ENCODE peak calls at places on chromosomes 6 and 20, in five cellular contexts. A, B, O, W and R are unnamed samples.
A peak's percentile ranks its signal among the peaks of the same experiment; 100 is the strongest.

GRCh38 chr6:89792881-89793280 is 26.7 kb downstream of the MDN1 start:
- DNase-seq in W (no peak), B (no peak), A (no peak), O (peak; percentile 23), R (no peak)

GRCh38 chr6:158366363-158366762 is 54.1 kb downstream of the TULP4 start:
- DNase-seq in W (no peak), O (no peak), B (no peak), A (no peak), R (no peak)

GRCh38 chr6:73394577-73395354 is at the start of gene DDX43:
- DNase-seq in O (no peak), B (peak; percentile 55), W (peak; percentile 10), A (no peak), R (no peak)

GRCh38 chr6:139539852-139540251 is 165.4 kb upstream of the CITED2 start:
- DNase-seq in B (peak; percentile 50), O (no peak), A (no peak), W (no peak), R (peak; percentile 50)

GRCh38 chr6:52063584-52064400 is 23.6 kb downstream of the PKHD1 start:
- DNase-seq in O (peak; percentile 55), B (no peak), A (peak; percentile 21), W (no peak), R (peak; percentile 53)

GRCh38 chr6:145883263-145883662 is 68.7 kb upstream of the FBXO30 start:
- DNase-seq in W (no peak), O (no peak), B (no peak), A (no peak), R (no peak)

GRCh38 chr6:55980627-55981211 is 105.3 kb upstream of the BMP5 start:
- DNase-seq in W (peak; percentile 12), A (no peak), O (peak; percentile 64), B (no peak), R (no peak)

GRCh38 chr6:27553123-27553904 is 80.4 kb upstream of the ZNF184 start:
- DNase-seq in O (no peak), A (no peak), W (no peak), B (no peak), R (no peak)

GRCh38 chr6:156828280-156828703 is 51.1 kb downstream of the ARID1B start:
- DNase-seq in B (no peak), A (no peak), O (no peak), W (no peak), R (no peak)

GRCh38 chr6:44645276-44645675 is 257.8 kb downstream of the CDC5L start:
- DNase-seq in W (no peak), A (no peak), O (no peak), B (no peak), R (no peak)

GRCh38 chr6:53523511-53524454 is 21.1 kb downstream of the GCLC start:
- DNase-seq in B (no peak), O (no peak), A (no peak), W (no peak), R (no peak)

GRCh38 chr6:154460306-154461071 is 50.0 kb downstream of the CNKSR3 start:
- DNase-seq in B (no peak), W (no peak), A (no peak), O (no peak), R (no peak)

GRCh38 chr6:117478853-117479231 is 3.6 kb upstream of the DCBLD1 start:
- DNase-seq in W (no peak), A (no peak), B (no peak), O (no peak), R (no peak)

GRCh38 chr20:48999890-49000870 is 45.9 kb upstream of the CSE1L start:
- DNase-seq in B (no peak), W (no peak), A (no peak), O (no peak), R (no peak)

GRCh38 chr6:107124934-107125348 is 9.6 kb upstream of the BEND3 start:
- DNase-seq in O (no peak), W (no peak), B (no peak), A (no peak), R (no peak)

GRCh38 chr6:104601008-104601745 is 258.5 kb downstream of the HACE1 start:
- DNase-seq in B (no peak), O (no peak), A (no peak), W (no peak), R (no peak)

GRCh38 chr20:1800777-1801176 is 94.4 kb upstream of the SIRPA start:
- DNase-seq in O (peak; percentile 18), B (no peak), A (no peak), W (no peak), R (no peak)

GRCh38 chr20:12695937-12696336 is 312.8 kb upstream of the SPTLC3 start:
- DNase-seq in A (no peak), B (no peak), W (no peak), O (no peak), R (no peak)

GRCh38 chr6:165340532-165340931 is 31.1 kb upstream of the C6orf118 start:
- DNase-seq in O (no peak), B (no peak), W (no peak), A (no peak), R (no peak)

GRCh38 chr6:56349196-56349595 is 101.8 kb upstream of the COL21A1 start:
- DNase-seq in W (no peak), B (no peak), O (no peak), A (no peak), R (no peak)

GRCh38 chr6:1436334-1437306 is 47.2 kb downstream of the FOXF2 start:
- DNase-seq in W (peak; percentile 54), B (no peak), O (peak; percentile 76), A (no peak), R (peak; percentile 33)

DNA sequence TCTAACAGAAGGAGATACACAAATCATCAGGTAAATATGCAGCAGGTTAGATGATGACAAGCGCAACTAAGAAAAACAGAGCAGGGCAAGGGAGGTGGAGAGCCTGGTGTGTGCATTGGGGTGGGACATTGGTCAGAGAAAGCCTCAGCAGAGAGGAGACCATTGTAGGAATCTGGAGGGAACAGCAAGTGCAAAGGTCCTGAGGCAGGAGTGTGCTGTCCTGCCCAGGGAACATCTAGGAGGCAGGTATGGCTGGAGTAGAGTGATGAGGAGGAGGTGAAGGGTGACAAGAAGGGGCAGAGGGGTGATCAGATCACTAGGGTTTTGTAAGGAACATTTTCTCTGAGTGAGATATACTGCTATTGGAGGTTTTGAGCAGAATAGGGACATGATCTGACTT is 90.1 kb downstream of the NCR2 start:
- DNase-seq in W (no peak), O (no peak), B (no peak), A (no peak), R (no peak)
- H3K27me3 ChIP-seq in W (no peaks in the 10 kb centered on the region), O (peaks cover 65% of the 10 kb centered on the region), B (no peaks in the 10 kb centered on the region), A (no peaks in the 10 kb centered on the region), R (no peaks in the 10 kb centered on the region)

GRCh38 chr6:11013671-11014070 is 30.4 kb downstream of the ELOVL2 start:
- DNase-seq in B (no peak), W (no peak), A (no peak), O (no peak), R (no peak)
- H3K27me3 ChIP-seq in B (no peaks in the 10 kb centered on the region), W (no peaks in the 10 kb centered on the region), A (no peaks in the 10 kb centered on the region), O (no peaks in the 10 kb centered on the region), R (peaks cover 20% of the 10 kb centered on the region)

DNA sequence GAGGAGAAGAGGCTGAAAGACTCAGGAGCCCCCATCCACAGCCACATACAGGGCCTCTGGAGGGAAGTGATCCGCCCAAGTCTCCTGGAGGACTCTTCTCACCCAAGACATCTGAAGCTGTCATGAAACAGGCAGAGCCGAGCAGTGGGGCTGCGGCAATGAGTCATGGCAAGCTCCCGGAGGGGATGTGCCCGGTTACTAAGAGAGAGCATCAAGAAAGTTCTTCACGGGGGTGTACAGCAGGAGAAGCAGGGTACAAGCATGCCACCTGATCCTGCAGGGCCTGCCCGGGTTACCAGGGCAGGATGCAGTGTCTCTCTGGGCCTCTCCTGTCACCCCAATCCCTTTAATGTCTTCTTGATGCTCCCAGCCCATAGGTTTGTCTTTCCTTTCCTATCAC is 21.1 kb downstream of the TRIM26 start:
- DNase-seq in A (no peak), O (no peak), B (no peak), W (no peak), R (no peak)
- H3K27me3 ChIP-seq in A (no peaks in the 10 kb centered on the region), O (no peaks in the 10 kb centered on the region), B (no peaks in the 10 kb centered on the region), W (no peaks in the 10 kb centered on the region), R (no peaks in the 10 kb centered on the region)

GRCh38 chr20:46261456-46262253 is 46.6 kb downstream of the CDH22 start:
- DNase-seq in A (no peak), O (no peak), B (no peak), W (no peak), R (no peak)

GRCh38 chr20:46257887-46258286 is 50.4 kb downstream of the CDH22 start:
- DNase-seq in W (no peak), A (no peak), B (no peak), O (no peak), R (no peak)

GRCh38 chr20:46259260-46259859 is 48.9 kb downstream of the CDH22 start:
- DNase-seq in A (no peak), B (no peak), O (no peak), W (no peak), R (no peak)

GRCh38 chr20:46260480-46260879 is 47.8 kb downstream of the CDH22 start:
- DNase-seq in O (no peak), W (peak; percentile 85), A (peak; percentile 88), B (no peak), R (no peak)

DNA sequence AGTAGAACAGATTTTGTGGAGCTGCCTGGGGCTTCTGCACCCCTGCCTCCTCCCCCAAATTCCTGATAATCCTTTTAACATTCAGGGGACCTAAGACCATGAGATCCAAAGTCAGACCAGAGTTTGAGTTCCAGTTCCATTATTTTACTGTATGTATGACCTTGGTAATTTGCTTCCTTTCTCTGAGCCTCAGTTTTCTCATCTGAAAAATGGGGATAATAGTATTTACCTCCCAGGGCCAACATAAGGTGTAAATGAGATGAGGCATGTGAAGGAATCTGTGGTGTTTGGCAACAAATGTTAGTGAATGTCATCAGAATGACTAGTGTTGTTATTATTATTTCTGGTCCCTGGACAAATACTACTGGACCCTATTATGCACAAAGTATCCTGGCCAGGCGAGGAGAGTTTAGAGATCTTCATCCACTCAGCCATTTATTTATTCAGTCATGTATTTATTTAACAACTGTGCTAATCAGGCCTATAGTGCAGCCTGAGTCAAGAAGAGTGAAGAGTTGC is 47.3 kb downstream of the CDH22 start:
- DNase-seq in B (no peak), O (no peak), A (no peak), W (no peak), R (no peak)
- H3K27me3 ChIP-seq in B (peaks cover 7% of the 10 kb centered on the region), O (no peaks in the 10 kb centered on the region), A (peaks cover 20% of the 10 kb centered on the region), W (no peaks in the 10 kb centered on the region), R (peaks cover 80% of the 10 kb centered on the region)

DNA sequence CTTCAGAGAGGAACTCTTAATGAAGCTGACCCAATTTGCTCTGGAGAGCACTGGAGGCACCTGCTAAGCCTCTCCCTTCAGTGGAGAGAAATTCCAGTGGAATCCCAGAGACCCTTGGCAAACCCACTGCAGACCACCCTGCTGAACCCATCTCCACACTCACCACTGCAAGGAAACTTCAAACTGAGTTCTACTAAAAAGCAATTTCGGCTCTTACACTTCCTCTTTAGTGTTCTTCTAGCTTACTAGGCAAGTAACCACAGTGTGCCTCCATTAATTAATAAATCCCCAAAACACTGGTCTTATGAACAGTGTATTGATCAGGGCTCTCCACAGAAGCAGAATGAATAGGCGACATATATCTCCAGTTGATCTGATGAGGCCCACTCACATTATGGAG is 43.0 kb upstream of the HLA-E start:
- DNase-seq in O (no peak), B (no peak), W (no peak), A (no peak), R (no peak)
- H3K27me3 ChIP-seq in O (peaks cover 94% of the 10 kb centered on the region), B (peaks cover 17% of the 10 kb centered on the region), W (peaks cover 8% of the 10 kb centered on the region), A (peaks cover 72% of the 10 kb centered on the region), R (peaks cover 100% of the 10 kb centered on the region)